ENCODE peak calls at places on chromosomes 11 and 22, in nine cellular contexts. W, N, L, S, P, O, G, U and C are unnamed samples. For H3K4me1, the result is how much of the 10 kb centered on the place peaks cover.

GRCh38 chr11:37264060-37264459 is 666.0 kb upstream of the RAG2 start:
- DNase-seq in L (no peak), N (no peak), U (no peak), P (no peak), W (no peak), O (no peak), G (no peak), S (no peak), C (no peak)

GRCh38 chr11:101128571-101129202 is 926 bp downstream of the PGR start:
- DNase-seq in L (no peak), W (no peak), U (no peak), G (peak), P (no peak), N (peak), S (peak), O (no peak), C (no peak)

GRCh38 chr11:118437046-118437735 is 899 bp downstream of the KMT2A start:
- DNase-seq in L (peak), S (no peak), G (peak), N (peak), W (no peak), P (peak), O (no peak), U (peak), C (peak)

GRCh38 chr11:83979593-83979992 is 693.4 kb upstream of the CCDC90B start:
- DNase-seq in O (no peak), L (no peak), U (no peak), N (no peak), S (no peak), P (no peak), G (no peak), W (no peak), C (no peak)

GRCh38 chr11:118227865-118228785 is 3.3 kb upstream of the JAML start:
- DNase-seq in L (no peak), P (peak), O (no peak), S (no peak), U (no peak), W (no peak), N (no peak), G (no peak), C (no peak)

GRCh38 chr11:113397212-113397611 is 9.6 kb downstream of the ANKK1 start:
- DNase-seq in G (no peak), O (no peak), S (no peak), W (no peak), L (no peak), P (no peak), U (no peak), N (no peak), C (no peak)

GRCh38 chr22:25637032-25637431 is 72.6 kb downstream of the GRK3 start:
- DNase-seq in L (no peak), N (no peak), U (no peak), G (no peak), O (no peak), S (no peak), P (no peak), W (no peak), C (no peak)

GRCh38 chr22:46660604-46661201 is 40.5 kb downstream of the GRAMD4 start:
- DNase-seq in P (no peak), L (no peak), W (no peak), O (no peak), N (peak), U (no peak), G (no peak), S (no peak), C (no peak)

GRCh38 chr22:43749473-43749872 is 62.6 kb downstream of the EFCAB6 start:
- DNase-seq in S (no peak), L (no peak), W (no peak), G (no peak), O (peak), N (no peak), P (no peak), U (no peak), C (no peak)

GRCh38 chr11:58923300-58923788 is 15.9 kb upstream of the GLYATL1 start:
- DNase-seq in P (no peak), O (no peak), U (peak), W (no peak), S (no peak), N (peak), G (no peak), L (no peak), C (no peak)

GRCh38 chr11:64206457-64207246 is at the start of gene FERMT3:
- DNase-seq in W (no peak), O (no peak), N (peak), P (no peak), U (no peak), S (peak), G (peak), L (no peak), C (peak)

GRCh38 chr11:78835646-78836045 is 261.0 kb upstream of the NARS2 start:
- DNase-seq in G (no peak), S (no peak), L (no peak), O (no peak), W (no peak), U (no peak), N (no peak), P (no peak), C (no peak)

GRCh38 chr22:35288116-35288515 is 11.6 kb upstream of the TOM1 start:
- DNase-seq in P (no peak), S (no peak), L (no peak), U (no peak), N (no peak), O (no peak), W (no peak), G (no peak), C (no peak)

GRCh38 chr11:101446726-101447125 is 137.1 kb downstream of the TRPC6 start:
- DNase-seq in W (no peak), N (no peak), P (no peak), L (no peak), S (no peak), G (no peak), O (no peak), U (peak), C (no peak)

GRCh38 chr11:129881570-129882170 is 13.7 kb downstream of the NFRKB start:
- DNase-seq in W (no peak), G (no peak), N (peak), O (no peak), U (peak), P (peak), L (peak), S (no peak), C (no peak)

GRCh38 chr11:61691378-61692156 is 11.4 kb downstream of the DAGLA start:
- DNase-seq in S (no peak), P (no peak), N (no peak), G (no peak), O (no peak), L (no peak), U (no peak), W (no peak), C (no peak)

GRCh38 chr22:37473437-37473946 is 12.7 kb downstream of the MFNG start:
- DNase-seq in U (no peak), S (no peak), O (no peak), P (no peak), G (no peak), N (no peak), W (no peak), L (no peak), C (no peak)

GRCh38 chr11:110425751-110426545 is 3.8 kb upstream of the FDX1 start:
- DNase-seq in L (no peak), W (no peak), N (no peak), U (peak), O (no peak), G (no peak), P (no peak), S (no peak), C (no peak)

GRCh38 chr22:36374603-36375024 is 13.2 kb downstream of the MYH9 start:
- DNase-seq in P (peak), W (no peak), G (no peak), L (no peak), S (no peak), U (peak), O (no peak), N (no peak), C (no peak)

GRCh38 chr11:77093056-77093891 is 9.4 kb upstream of the OMP start:
- DNase-seq in N (no peak), O (no peak), G (no peak), U (no peak), P (no peak), W (no peak), S (no peak), L (no peak), C (no peak)

GRCh38 chr11:33669598-33670249 is 30.9 kb downstream of the C11orf91 start:
- DNase-seq in S (no peak), N (no peak), U (no peak), L (no peak), P (no peak), W (no peak), G (no peak), O (no peak), C (no peak)

GRCh38 chr22:44698531-44699421 is 3.2 kb upstream of the PRR5 start:
- DNase-seq in N (no peak), L (no peak), G (no peak), O (no peak), U (peak), P (no peak), W (no peak), S (no peak), C (no peak)

DNA sequence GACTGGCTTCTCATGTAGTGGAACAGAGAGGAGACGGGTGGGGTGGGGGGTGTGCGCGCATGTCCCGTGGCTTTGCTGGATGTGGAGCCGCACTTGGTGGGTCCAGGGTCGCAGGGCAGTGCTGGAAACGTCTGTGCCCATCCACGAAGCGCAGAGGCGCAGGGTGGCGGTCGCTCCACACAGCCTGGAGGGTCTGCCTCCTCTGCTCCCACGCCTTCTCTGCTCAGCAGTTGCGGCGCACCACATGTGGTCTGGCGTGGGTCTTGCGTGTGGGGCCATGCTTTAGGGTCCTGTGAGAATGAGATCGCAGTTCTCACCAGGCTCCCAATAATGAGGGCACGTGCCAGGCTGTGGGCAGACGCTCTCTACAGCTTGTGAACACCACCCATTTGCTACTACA is 50.7 kb downstream of the MUC6 start:
- DNase-seq in P (no peak), W (no peak), L (no peak), N (no peak), S (no peak), G (no peak), U (no peak), O (no peak), C (no peak)
- H3K4me3 ChIP-seq in P (no peak), W (no peak), L (no peak), N (no peak), S (no peak), G (no peak), U (no peak), O (no peak), C (no peak)

DNA sequence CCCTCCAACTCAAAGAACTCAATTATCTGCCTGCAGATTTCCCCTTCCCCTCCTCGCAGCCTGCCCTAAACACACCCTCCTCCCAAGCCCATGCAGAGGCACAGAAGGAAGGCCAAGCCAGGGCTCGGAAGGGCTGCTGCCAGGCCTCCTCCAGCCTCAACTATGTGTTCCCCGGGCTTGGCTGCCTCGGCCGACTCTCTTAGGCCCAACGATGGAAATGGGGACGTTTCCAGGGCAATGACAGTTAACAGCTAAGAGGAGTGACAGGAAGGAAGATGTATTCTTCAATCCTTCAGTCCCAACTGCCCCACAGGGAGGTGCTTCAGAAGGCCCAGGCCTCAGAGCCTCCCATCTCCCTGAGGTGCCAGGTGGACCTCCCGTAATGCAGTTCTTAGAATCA is 104.0 kb upstream of the AKIP1 start:
- DNase-seq in U (no peak), G (no peak), W (no peak), N (no peak), S (no peak), O (no peak), L (no peak), P (no peak), C (no peak)
- H3K4me1 ChIP-seq in U (under half), G (under half), W (under half), N (under half), S (half or more), O (half or more), L (under half), P (under half), C (under half)

GRCh38 chr11:107777094-107777493 is 65.2 kb upstream of the SLN start:
- DNase-seq in W (no peak), S (no peak), U (no peak), L (no peak), P (no peak), O (no peak), G (no peak), N (no peak), C (no peak)

GRCh38 chr11:107780136-107780535 is 68.3 kb upstream of the SLN start:
- DNase-seq in S (no peak), U (no peak), N (no peak), W (no peak), L (no peak), G (no peak), P (no peak), O (no peak), C (no peak)

GRCh38 chr11:107783121-107783520 is 71.3 kb upstream of the SLN start:
- DNase-seq in P (no peak), L (no peak), N (no peak), U (peak), W (no peak), O (no peak), S (no peak), G (no peak), C (no peak)

GRCh38 chr11:107778839-107779517 is 67.1 kb upstream of the SLN start:
- DNase-seq in G (no peak), W (no peak), S (no peak), L (no peak), N (no peak), U (no peak), P (no peak), O (no peak), C (no peak)

GRCh38 chr11:107780775-107781174 is 68.9 kb upstream of the SLN start:
- DNase-seq in G (no peak), L (no peak), S (no peak), N (no peak), U (no peak), W (no peak), P (peak), O (no peak), C (no peak)
- TF ChIP-seq CTCF in G (no peak), L (peak), S (no peak), N (no peak), U (peak), W (no peak), P (no peak), O (no peak), C (no peak)

GRCh38 chr11:67665537-67666302 is 8.7 kb downstream of the ALDH3B2 start:
- DNase-seq in N (peak), O (no peak), P (no peak), W (no peak), G (no peak), U (no peak), L (no peak), S (no peak), C (peak)
- H3K4me3 ChIP-seq in N (no peak), O (no peak), P (no peak), W (no peak), G (no peak), U (no peak), L (no peak), S (no peak), C (no peak)

GRCh38 chr22:39381009-39381755 is 18.4 kb upstream of the TAB1 start:
- DNase-seq in N (no peak), S (no peak), P (no peak), L (no peak), G (no peak), W (no peak), U (no peak), O (no peak), C (no peak)

GRCh38 chr22:39384750-39385480 is 14.7 kb upstream of the TAB1 start:
- DNase-seq in S (no peak), G (no peak), W (no peak), O (no peak), L (peak), P (peak), N (peak), U (peak), C (no peak)

GRCh38 chr22:39381930-39382329 is 17.6 kb upstream of the TAB1 start:
- DNase-seq in G (no peak), O (no peak), S (no peak), W (no peak), L (no peak), P (no peak), U (no peak), N (no peak), C (no peak)

GRCh38 chr22:39382410-39382809 is 17.2 kb upstream of the TAB1 start:
- DNase-seq in W (no peak), G (no peak), U (no peak), S (no peak), P (no peak), N (no peak), L (no peak), O (no peak), C (no peak)

GRCh38 chr22:39383841-39384625 is 15.5 kb upstream of the TAB1 start:
- DNase-seq in L (no peak), S (no peak), W (no peak), U (peak), O (no peak), P (no peak), G (no peak), N (no peak), C (no peak)
- H3K4me1 ChIP-seq in L (under half), S (under half), W (under half), U (under half), O (under half), P (under half), G (under half), N (under half), C (under half)

GRCh38 chr11:788953-789940 is 643 bp downstream of the CEND1 start:
- DNase-seq in W (no peak), S (no peak), G (no peak), U (no peak), L (no peak), P (no peak), N (no peak), O (no peak), C (no peak)

GRCh38 chr11:791658-792534 is 2.0 kb upstream of the CEND1 start:
- DNase-seq in U (no peak), G (no peak), S (peak), W (no peak), N (no peak), O (no peak), L (no peak), P (no peak), C (no peak)

GRCh38 chr11:792535-792821 is 2.6 kb upstream of the CEND1 start:
- DNase-seq in P (no peak), S (no peak), U (no peak), N (no peak), W (no peak), G (no peak), L (no peak), O (no peak), C (no peak)

GRCh38 chr11:789951-790350 is at the start of gene CEND1:
- DNase-seq in S (no peak), G (no peak), L (peak), N (peak), P (no peak), O (no peak), W (no peak), U (peak), C (no peak)

GRCh38 chr11:790721-791564 is 1.1 kb upstream of the CEND1 start:
- DNase-seq in S (peak), G (no peak), O (no peak), W (no peak), N (peak), U (no peak), L (no peak), P (no peak), C (no peak)
- TF ChIP-seq CTCF in S (no peak), G (no peak), O (no peak), W (no peak), N (no peak), U (no peak), L (no peak), P (no peak), C (no peak)

DNA sequence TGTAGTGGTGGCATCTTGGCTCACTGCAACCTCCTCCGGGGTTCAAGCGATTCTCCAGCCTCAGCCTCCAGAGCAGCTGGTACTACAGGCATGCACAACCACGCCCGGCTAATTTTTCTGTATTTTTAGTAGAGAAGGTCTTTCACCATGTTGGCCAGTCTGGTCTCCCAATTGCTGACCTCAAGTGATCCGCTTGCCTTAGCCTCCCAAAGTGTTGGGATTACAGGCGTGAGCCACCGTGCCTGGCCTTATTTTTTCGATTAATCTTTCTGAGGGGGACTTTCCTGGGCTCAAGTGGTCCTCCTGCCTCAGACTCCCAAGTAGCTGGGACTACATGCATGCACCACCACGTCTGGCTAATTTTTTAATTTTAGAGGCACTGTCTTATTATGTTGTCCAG is 5.6 kb downstream of the SNU13 start:
- DNase-seq in U (no peak), P (no peak), W (no peak), L (no peak), G (no peak), S (no peak), O (no peak), N (no peak), C (no peak)
- H3K4me3 ChIP-seq in U (peak), P (no peak), W (peak), L (no peak), G (peak), S (peak), O (peak), N (no peak), C (no peak)

DNA sequence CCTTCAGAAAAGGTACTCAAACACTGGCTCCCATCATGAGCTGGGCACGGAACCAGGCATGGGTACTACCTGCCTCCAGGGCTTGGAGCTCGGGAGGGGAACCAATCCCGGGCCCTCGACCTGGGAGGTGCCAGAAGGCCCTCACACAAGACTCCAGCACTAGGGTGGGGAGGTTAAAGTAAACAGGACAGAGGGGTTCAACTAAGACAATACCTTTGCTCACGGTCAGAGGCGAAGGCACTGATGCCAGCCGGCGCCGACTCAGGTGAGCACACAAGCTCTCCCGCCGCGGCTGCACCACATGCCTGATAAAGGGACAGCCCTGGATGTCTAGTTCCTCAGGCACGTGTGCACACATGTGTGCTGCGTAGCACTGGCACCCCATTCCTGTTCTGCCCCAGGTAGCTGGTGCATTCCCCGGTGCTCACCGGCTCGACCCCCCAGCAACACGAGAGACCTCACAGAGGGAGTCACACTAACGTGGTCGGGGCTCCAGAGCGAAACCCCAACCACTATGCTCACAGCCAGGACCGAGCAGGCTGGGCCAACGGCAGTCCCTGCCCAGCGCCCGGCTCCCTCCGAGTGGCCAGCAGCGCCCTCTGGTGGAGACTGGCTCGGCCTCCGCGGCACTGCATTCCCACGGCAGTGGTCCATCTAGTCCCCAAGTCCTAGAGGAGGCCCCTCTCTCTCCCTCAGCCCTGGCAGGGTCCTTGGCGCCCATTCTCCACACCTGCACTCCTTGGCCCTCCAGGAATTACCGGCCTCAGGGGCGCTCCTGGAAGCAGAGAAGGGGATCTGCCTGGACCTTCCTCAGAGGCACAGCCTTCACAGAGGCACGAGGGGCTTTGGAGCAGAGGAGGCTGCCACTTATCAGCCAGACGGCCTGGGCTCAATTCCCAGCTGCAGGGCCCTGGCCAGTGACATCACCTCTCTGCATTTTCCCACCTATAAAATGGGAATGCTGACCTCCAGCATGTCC is 28.8 kb upstream of the MOB2 start:
- DNase-seq in G (peak), O (no peak), U (peak), S (peak), N (peak), P (peak), W (no peak), L (peak), C (peak)
- H3K4me1 ChIP-seq in G (under half), O (half or more), U (under half), S (under half), N (under half), P (under half), W (under half), L (under half), C (under half)